ENCODE peak calls at places on chromosomes 5 and 9, in seven cellular contexts. S, H, F, G, W, P and N are unnamed samples.
A peak's percentile ranks its signal among the peaks of the same experiment; 100 is the strongest.

GRCh38 chr5:38673671-38674071 is 117.2 kb upstream of the LIFR start:
- DNase-seq in W (peak; percentile 9), H (peak; percentile 6), P (no peak), S (peak; percentile 13), F (no peak), G (no peak), N (no peak)

GRCh38 chr9:124769451-124770358 is 1.4 kb downstream of the NR6A1 start:
- DNase-seq in F (peak; percentile 51), H (peak; percentile 85), S (peak; percentile 51), P (no peak), G (peak; percentile 38), W (peak; percentile 67), N (peak; percentile 55)

GRCh38 chr9:113574381-113575262 is 111.1 kb downstream of the RGS3 start:
- DNase-seq in S (no peak), F (no peak), G (no peak), W (no peak), P (no peak), H (no peak), N (no peak)

GRCh38 chr9:6955251-6955921 is 197.6 kb downstream of the KDM4C start:
- DNase-seq in W (peak; percentile 67), P (peak; percentile 86), S (peak; percentile 95), G (peak; percentile 64), H (no peak), F (peak; percentile 83), N (peak; percentile 14)

GRCh38 chr5:38613992-38614836 is 57.8 kb upstream of the LIFR start:
- DNase-seq in G (no peak), S (no peak), P (no peak), F (no peak), W (no peak), H (peak; percentile 28), N (no peak)

GRCh38 chr9:127809002-127809561 is 6.4 kb downstream of the FPGS start:
- DNase-seq in W (no peak), P (no peak), G (no peak), S (no peak), F (no peak), H (no peak), N (no peak)

GRCh38 chr9:123997665-123998277 is 13.8 kb upstream of the LHX2 start:
- DNase-seq in F (no peak), H (no peak), W (peak; percentile 64), S (no peak), G (no peak), P (no peak), N (no peak)

GRCh38 chr5:171604195-171604594 is 181.4 kb upstream of the SMIM23 start:
- DNase-seq in G (no peak), W (no peak), S (no peak), F (no peak), P (no peak), H (no peak), N (no peak)

GRCh38 chr5:96876292-96876850 is at the start of gene ERAP2:
- DNase-seq in G (peak; percentile 71), H (no peak), S (peak; percentile 25), W (no peak), F (peak; percentile 85), P (peak; percentile 56), N (peak; percentile 25)

GRCh38 chr5:176798094-176798876 is 12.1 kb upstream of the UNC5A start:
- DNase-seq in G (no peak), P (no peak), F (no peak), S (no peak), H (no peak), W (no peak), N (no peak)

GRCh38 chr5:158594595-158595242 is 505.0 kb downstream of the EBF1 start:
- DNase-seq in F (no peak), W (no peak), P (no peak), H (no peak), G (no peak), S (no peak), N (no peak)

GRCh38 chr9:71754151-71754550 is 14.2 kb downstream of the CEMIP2 start:
- DNase-seq in G (no peak), W (peak; percentile 75), P (no peak), S (no peak), F (no peak), H (no peak), N (no peak)

GRCh38 chr9:98222885-98223640 is 30.6 kb upstream of the CORO2A start:
- DNase-seq in H (peak; percentile 54), F (peak; percentile 32), P (peak; percentile 100), G (peak; percentile 86), S (peak; percentile 81), W (no peak), N (no peak)

GRCh38 chr9:127116088-127116726 is 6.2 kb downstream of the ANGPTL2 start:
- DNase-seq in H (no peak), P (no peak), W (no peak), G (no peak), S (no peak), F (no peak), N (no peak)

GRCh38 chr5:31996909-31997308 is 177.2 kb downstream of the GOLPH3 start:
- DNase-seq in S (no peak), G (no peak), H (no peak), W (no peak), P (no peak), F (no peak), N (no peak)

GRCh38 chr9:34203275-34204010 is 24.6 kb downstream of the UBAP1 start:
- DNase-seq in W (no peak), G (no peak), S (no peak), H (no peak), P (no peak), F (no peak), N (no peak)

GRCh38 chr5:89851911-89852310 is 557.6 kb downstream of the CETN3 start:
- DNase-seq in F (no peak), H (no peak), S (no peak), G (no peak), P (no peak), W (no peak), N (no peak)

GRCh38 chr5:153463806-153464205 is 26.7 kb upstream of the GRIA1 start:
- DNase-seq in W (peak; percentile 73), S (no peak), H (no peak), G (peak; percentile 92), P (peak; percentile 39), F (no peak), N (peak; percentile 60)

GRCh38 chr9:70902705-70903131 is 218.7 kb downstream of the TRPM3 start:
- DNase-seq in G (peak; percentile 81), H (no peak), W (no peak), F (peak; percentile 87), S (no peak), P (peak; percentile 100), N (peak; percentile 27)

GRCh38 chr9:95507456-95508241 is 9.1 kb downstream of the PTCH1 start:
- DNase-seq in F (peak; percentile 76), G (peak; percentile 83), S (peak; percentile 39), W (peak; percentile 62), H (peak; percentile 63), P (peak; percentile 74), N (peak; percentile 60)

DNA sequence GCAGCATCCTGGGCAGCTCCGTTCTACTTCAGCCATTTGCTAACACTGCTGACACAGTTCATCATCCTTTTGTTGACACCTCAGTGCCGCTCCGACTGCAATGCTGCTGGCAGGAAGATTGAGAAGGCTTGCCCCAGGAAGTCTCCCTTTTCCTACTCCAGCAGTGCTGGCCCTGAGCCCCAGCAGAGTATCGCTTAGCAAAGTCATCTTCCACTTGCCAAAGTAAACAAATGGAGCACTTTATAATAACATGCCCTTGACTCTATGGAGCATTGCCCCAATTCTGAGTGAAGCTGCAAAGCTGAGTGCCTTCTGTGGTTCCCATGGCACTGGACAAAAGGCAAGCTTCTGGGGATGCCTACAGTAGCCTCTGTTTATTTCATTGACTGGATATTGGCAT is 32.2 kb downstream of the PRLR start:
- DNase-seq in F (peak; percentile 47), P (peak; percentile 51), S (peak; percentile 24), H (no peak), W (no peak), G (peak; percentile 80), N (peak; percentile 41)
- H3K4me2 ChIP-seq in F (no peak overlapping the region), P (peak overlapping the region; percentile 40), S (no peak overlapping the region), H (no peak overlapping the region), W (no peak overlapping the region), G (no peak overlapping the region), N (peak overlapping the region; percentile 64)

DNA sequence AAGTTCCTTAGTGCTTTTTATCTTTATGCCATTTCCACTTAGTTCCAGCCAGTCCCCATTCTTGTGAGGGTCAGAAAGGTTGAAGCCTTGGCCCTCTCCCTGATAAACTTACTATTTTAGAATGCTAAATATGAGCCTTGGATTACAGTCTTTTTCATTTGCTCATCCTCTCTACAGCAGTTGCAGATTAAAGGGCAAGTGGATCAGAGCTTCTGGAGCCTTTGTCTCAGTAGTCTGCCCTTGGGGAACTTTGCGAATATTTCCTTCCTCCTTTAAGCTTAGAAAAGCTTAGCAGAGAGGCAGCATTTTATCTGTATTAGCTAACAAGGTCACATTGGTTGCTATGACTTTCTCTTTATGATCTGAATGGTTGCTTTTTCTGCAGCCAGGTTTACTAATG is 11.5 kb downstream of the FSD1L start:
- DNase-seq in W (no peak), S (no peak), P (no peak), F (no peak), H (no peak), G (no peak), N (peak; percentile 11)
- H3K4me2 ChIP-seq in W (no peak overlapping the region), S (no peak overlapping the region), P (no peak overlapping the region), F (no peak overlapping the region), H (no peak overlapping the region), G (no peak overlapping the region), N (peak overlapping the region; percentile 2)

DNA sequence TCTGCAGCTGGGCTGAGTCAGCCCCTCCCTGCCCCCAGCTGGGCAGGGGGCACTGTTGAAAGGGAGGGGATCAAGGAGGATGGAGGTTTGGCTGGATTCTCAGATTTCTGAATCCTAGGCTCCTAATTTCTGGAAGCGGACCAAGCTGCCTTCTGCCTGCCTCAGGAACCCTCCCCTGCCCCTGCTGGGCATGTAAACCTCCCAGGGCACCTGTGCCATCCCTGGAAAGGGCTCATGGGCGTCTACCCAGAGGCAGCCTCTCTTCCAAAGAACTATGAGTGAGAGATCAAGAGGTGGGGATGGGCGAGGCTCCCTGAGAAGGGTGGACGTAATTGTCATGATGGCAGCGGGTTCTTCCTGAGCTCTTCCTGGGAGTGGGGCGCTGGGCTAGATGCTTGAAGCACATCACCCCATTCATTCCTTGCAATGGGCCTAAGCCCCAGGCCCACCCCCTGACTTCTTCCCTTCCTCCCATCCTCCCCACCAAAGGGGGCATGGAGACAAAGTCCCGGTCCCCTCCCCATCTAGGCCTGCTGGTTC is 21.6 kb downstream of the CSF1R start:
- DNase-seq in W (peak; percentile 47), P (no peak), S (no peak), H (no peak), G (no peak), F (no peak), N (no peak)
- H3K4me2 ChIP-seq in W (peak overlapping the region; percentile 23), P (peak overlapping the region; percentile 71), S (no peak overlapping the region), H (no peak overlapping the region), G (no peak overlapping the region), F (no peak overlapping the region), N (no peak overlapping the region)

GRCh38 chr9:129558551-129559505 is 62.1 kb downstream of the C9orf50 start:
- DNase-seq in H (no peak), G (no peak), P (no peak), W (peak; percentile 71), S (peak; percentile 99), F (no peak), N (peak; percentile 81)

GRCh38 chr9:129556576-129557191 is 64.2 kb downstream of the C9orf50 start:
- DNase-seq in H (no peak), W (peak; percentile 60), F (no peak), S (no peak), P (no peak), G (no peak), N (no peak)

GRCh38 chr9:129557192-129558036 is 63.5 kb downstream of the C9orf50 start:
- DNase-seq in S (peak; percentile 97), G (peak; percentile 41), H (peak; percentile 89), F (no peak), P (peak; percentile 78), W (peak; percentile 98), N (peak; percentile 76)

GRCh38 chr9:129559506-129559881 is 61.4 kb downstream of the C9orf50 start:
- DNase-seq in S (no peak), P (no peak), W (peak; percentile 37), F (no peak), G (no peak), H (no peak), N (no peak)

GRCh38 chr9:129558063-129558550 is 62.8 kb downstream of the C9orf50 start:
- DNase-seq in P (no peak), S (no peak), G (no peak), W (peak; percentile 50), F (no peak), H (no peak), N (no peak)
- H3K4me2 ChIP-seq in P (peak overlapping the region; percentile 60), S (peak overlapping the region; percentile 86), G (no peak overlapping the region), W (peak overlapping the region; percentile 65), F (no peak overlapping the region), H (peak overlapping the region; percentile 85), N (peak overlapping the region; percentile 20)